ENCODE peak calls at places on chromosome 7, in nine cellular contexts. X is activated CD8-positive, alpha-beta memory T cell treated with anti-CD3 and anti-CD28 coated beads for 4 hours; U is activated effector memory CD4-positive, alpha-beta T cell treated with anti-CD3 and anti-CD28 coated beads, Interleukin-2, amount 50 U/mL, for 16 hours; S is heart right ventricle; F is glutamatergic neuron; Z is PC-3; I is IMR-90; P is foreskin fibroblast; L is naive thymus-derived CD8-positive, alpha-beta T cell. N is an unnamed sample.

GRCh38 chr7:50714851-50715250 is 67.8 kb downstream of the GRB10 start:
- DNase-seq in X (no peak), U (no peak), S (no peak), F (no peak), Z (peak; percentile 92), I (no peak), P (no peak), L (no peak), N (no peak)

GRCh38 chr7:155653773-155654172 is 9.3 kb downstream of the RBM33 start:
- DNase-seq in X (no peak), U (no peak), S (no peak), F (no peak), Z (no peak), I (peak; percentile 63), P (peak; percentile 77), L (no peak), N (peak; percentile 83)

GRCh38 chr7:91519241-91520200 is 255.3 kb downstream of the FZD1 start:
- DNase-seq in X (no peak), U (no peak), S (no peak), F (peak; percentile 19), Z (no peak), I (no peak), P (no peak), L (no peak), N (peak; percentile 11)

GRCh38 chr7:33742521-33742920 is 162.8 kb upstream of the BMPER start:
- DNase-seq in X (no peak), U (no peak), S (no peak), F (no peak), Z (no peak), I (no peak), P (no peak), L (no peak), N (no peak)

GRCh38 chr7:99557940-99558305 is 519 bp upstream of the ZNF655 start:
- DNase-seq in X (no peak), U (no peak), S (no peak), F (no peak), Z (no peak), I (no peak), P (no peak), L (no peak), N (no peak)

GRCh38 chr7:130524628-130525027 is 32.7 kb downstream of the MEST start:
- DNase-seq in X (no peak), U (no peak), S (no peak), F (no peak), Z (no peak), I (no peak), P (no peak), L (no peak), N (no peak)

GRCh38 chr7:84477786-84478405 is 283.3 kb upstream of the SEMA3A start:
- DNase-seq in X (no peak), U (no peak), S (no peak), F (no peak), Z (no peak), I (no peak), P (no peak), L (no peak), N (no peak)

GRCh38 chr7:101911800-101912705 is 94.6 kb downstream of the CUX1 start:
- DNase-seq in X (no peak), U (no peak), S (no peak), F (peak; percentile 39), Z (no peak), I (peak; percentile 93), P (peak; percentile 82), L (no peak), N (peak; percentile 100)

GRCh38 chr7:43325595-43325994 is 213.1 kb downstream of the HECW1 start:
- DNase-seq in X (no peak), U (no peak), S (no peak), F (no peak), Z (no peak), I (no peak), P (no peak), L (no peak), N (no peak)

GRCh38 chr7:100602889-100603696 is 930 bp downstream of the PCOLCE start:
- DNase-seq in X (no peak), U (no peak), S (peak; percentile 72), F (no peak), Z (no peak), I (peak; percentile 82), P (peak; percentile 96), L (no peak), N (peak; percentile 89)

GRCh38 chr7:33742999-33743587 is 162.2 kb upstream of the BMPER start:
- DNase-seq in X (no peak), U (no peak), S (no peak), F (no peak), Z (no peak), I (no peak), P (no peak), L (no peak), N (no peak)

GRCh38 chr7:151621961-151622360 is 102.3 kb upstream of the RHEB start:
- DNase-seq in X (no peak), U (no peak), S (no peak), F (no peak), Z (no peak), I (no peak), P (peak; percentile 17), L (no peak), N (no peak)

GRCh38 chr7:100266576-100267354 is 40.7 kb upstream of the SPDYE3 start:
- DNase-seq in X (no peak), U (no peak), S (no peak), F (no peak), Z (no peak), I (no peak), P (no peak), L (no peak), N (no peak)

GRCh38 chr7:50632561-50633413 is 67.6 kb upstream of the DDC start:
- DNase-seq in X (peak; percentile 33), U (peak; percentile 84), S (no peak), F (peak; percentile 55), Z (peak; percentile 69), I (peak; percentile 50), P (peak; percentile 67), L (peak; percentile 52), N (peak; percentile 60)

GRCh38 chr7:116698396-116698795 is 26.4 kb downstream of the MET start:
- DNase-seq in X (no peak), U (no peak), S (no peak), F (no peak), Z (no peak), I (no peak), P (no peak), L (no peak), N (no peak)

GRCh38 chr7:70681111-70681846 is 450.7 kb upstream of the GALNT17 start:
- DNase-seq in X (no peak), U (no peak), S (no peak), F (peak; percentile 46), Z (no peak), I (no peak), P (no peak), L (no peak), N (no peak)

GRCh38 chr7:138892808-138893207 is 88.4 kb downstream of the KIAA1549 start:
- DNase-seq in X (no peak), U (no peak), S (no peak), F (no peak), Z (peak; percentile 81), I (no peak), P (no peak), L (no peak), N (no peak)

GRCh38 chr7:69457912-69458491 is 140.3 kb upstream of the AUTS2 start:
- DNase-seq in X (no peak), U (no peak), S (peak; percentile 89), F (no peak), Z (no peak), I (no peak), P (no peak), L (no peak), N (no peak)

GRCh38 chr7:74119831-74120230 is 36.2 kb downstream of the LIMK1 start:
- DNase-seq in X (no peak), U (no peak), S (no peak), F (no peak), Z (no peak), I (no peak), P (no peak), L (no peak), N (no peak)

GRCh38 chr7:96708872-96709271 is 774 bp downstream of the SEM1 start:
- DNase-seq in X (no peak), U (no peak), S (no peak), F (no peak), Z (no peak), I (no peak), P (no peak), L (no peak), N (no peak)